ENCODE peak calls at places on chromosome 2, in six cellular contexts. U is IMR-90, E is A673, D is tibial nerve, T is HCT116, H is colonic mucosa. R is an unnamed sample.

GRCh38 chr2:99573624-99574251 is 83.9 kb upstream of the REV1 start:
- DNase-seq in U (no peak), E (no peak), D (no peak), T (no peak), H (no peak), R (no peak)

GRCh38 chr2:68040078-68040477 is 22.7 kb downstream of the C1D start:
- DNase-seq in U (peak; percentile 54), E (no peak), D (no peak), T (no peak), H (no peak), R (no peak)

GRCh38 chr2:205806126-205806905 is 124.0 kb downstream of the NRP2 start:
- DNase-seq in U (no peak), E (no peak), D (no peak), T (no peak), H (peak; percentile 68), R (no peak)

GRCh38 chr2:43178602-43179542 is 47.5 kb downstream of the ZFP36L2 start:
- DNase-seq in U (peak; percentile 82), E (peak; percentile 68), D (peak; percentile 54), T (peak; percentile 64), H (peak; percentile 78), R (peak; percentile 89)

GRCh38 chr2:39379643-39380524 is 57.2 kb downstream of the MAP4K3 start:
- DNase-seq in U (peak; percentile 68), E (peak; percentile 63), D (no peak), T (peak; percentile 12), H (no peak), R (peak; percentile 87)

GRCh38 chr2:287471-287885 is 413 bp downstream of the ALKAL2 start:
- DNase-seq in U (peak; percentile 29), E (peak; percentile 35), D (no peak), T (no peak), H (no peak), R (peak; percentile 61)

GRCh38 chr2:226426292-226426736 is 373.3 kb downstream of the IRS1 start:
- DNase-seq in U (peak; percentile 99), E (peak; percentile 32), D (no peak), T (no peak), H (no peak), R (peak; percentile 87)

GRCh38 chr2:12759248-12759647 is 42.5 kb downstream of the TRIB2 start:
- DNase-seq in U (peak; percentile 91), E (peak; percentile 58), D (no peak), T (no peak), H (no peak), R (peak; percentile 72)

GRCh38 chr2:49980774-49981173 is 826.5 kb upstream of the FSHR start:
- DNase-seq in U (no peak), E (no peak), D (no peak), T (no peak), H (no peak), R (no peak)

GRCh38 chr2:24831216-24831615 is 38.0 kb downstream of the CENPO start:
- DNase-seq in U (no peak), E (no peak), D (no peak), T (no peak), H (no peak), R (no peak)

GRCh38 chr2:43400508-43400907 is 174.1 kb upstream of the ZFP36L2 start:
- DNase-seq in U (peak; percentile 22), E (no peak), D (no peak), T (no peak), H (no peak), R (no peak)

GRCh38 chr2:172525601-172526000 is 30.3 kb upstream of the PDK1 start:
- DNase-seq in U (no peak), E (no peak), D (no peak), T (no peak), H (no peak), R (no peak)

GRCh38 chr2:9336209-9336533 is 87.2 kb downstream of the ITGB1BP1 start:
- DNase-seq in U (peak; percentile 60), E (peak; percentile 16), D (no peak), T (no peak), H (no peak), R (peak; percentile 79)

GRCh38 chr2:120919771-120920437 is 184.2 kb downstream of the GLI2 start:
- DNase-seq in U (peak; percentile 76), E (no peak), D (no peak), T (no peak), H (no peak), R (peak; percentile 72)

GRCh38 chr2:170214309-170214902 is 36.5 kb downstream of the MYO3B start:
- DNase-seq in U (no peak), E (no peak), D (no peak), T (no peak), H (no peak), R (no peak)

GRCh38 chr2:144331652-144332355 is 188.1 kb downstream of the ZEB2 start:
- DNase-seq in U (no peak), E (no peak), D (peak; percentile 36), T (peak; percentile 29), H (peak; percentile 68), R (no peak)

GRCh38 chr2:57075226-57075625 is 891.4 kb downstream of the CCDC85A start:
- DNase-seq in U (no peak), E (no peak), D (no peak), T (no peak), H (no peak), R (peak; percentile 68)

GRCh38 chr2:203858176-203858575 is 9.4 kb upstream of the CTLA4 start:
- DNase-seq in U (no peak), E (no peak), D (no peak), T (peak; percentile 3), H (no peak), R (no peak)

GRCh38 chr2:208653383-208653782 is 246.8 kb downstream of the PTH2R start:
- DNase-seq in U (no peak), E (no peak), D (no peak), T (no peak), H (no peak), R (no peak)

DNA sequence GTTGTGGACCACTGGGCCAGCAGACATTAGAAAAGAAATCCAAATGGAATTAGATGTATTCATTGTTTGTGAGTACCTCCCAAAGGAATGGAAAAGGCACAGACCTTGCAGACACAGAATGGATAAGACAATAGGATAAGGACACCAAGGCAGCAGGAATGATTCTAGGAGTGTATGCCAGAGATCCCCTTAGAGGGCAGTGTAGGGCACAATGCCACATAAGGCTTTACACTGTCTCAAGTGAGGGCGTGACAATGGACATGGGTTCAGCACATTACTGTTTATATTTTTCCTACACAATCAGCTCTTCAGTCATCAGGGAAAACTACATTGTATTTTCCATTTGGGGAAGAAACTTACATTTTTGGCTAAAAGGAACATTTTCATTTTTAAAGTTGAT is 250.9 kb downstream of the PTH2R start:
- DNase-seq in U (no peak), E (peak; percentile 0), D (no peak), T (peak; percentile 23), H (no peak), R (no peak)
- TF ChIP-seq CTCF in U (no peak), E (no peak), D (no peak), T (peak; percentile 47), H (peak; percentile 30), R (no peak)

DNA sequence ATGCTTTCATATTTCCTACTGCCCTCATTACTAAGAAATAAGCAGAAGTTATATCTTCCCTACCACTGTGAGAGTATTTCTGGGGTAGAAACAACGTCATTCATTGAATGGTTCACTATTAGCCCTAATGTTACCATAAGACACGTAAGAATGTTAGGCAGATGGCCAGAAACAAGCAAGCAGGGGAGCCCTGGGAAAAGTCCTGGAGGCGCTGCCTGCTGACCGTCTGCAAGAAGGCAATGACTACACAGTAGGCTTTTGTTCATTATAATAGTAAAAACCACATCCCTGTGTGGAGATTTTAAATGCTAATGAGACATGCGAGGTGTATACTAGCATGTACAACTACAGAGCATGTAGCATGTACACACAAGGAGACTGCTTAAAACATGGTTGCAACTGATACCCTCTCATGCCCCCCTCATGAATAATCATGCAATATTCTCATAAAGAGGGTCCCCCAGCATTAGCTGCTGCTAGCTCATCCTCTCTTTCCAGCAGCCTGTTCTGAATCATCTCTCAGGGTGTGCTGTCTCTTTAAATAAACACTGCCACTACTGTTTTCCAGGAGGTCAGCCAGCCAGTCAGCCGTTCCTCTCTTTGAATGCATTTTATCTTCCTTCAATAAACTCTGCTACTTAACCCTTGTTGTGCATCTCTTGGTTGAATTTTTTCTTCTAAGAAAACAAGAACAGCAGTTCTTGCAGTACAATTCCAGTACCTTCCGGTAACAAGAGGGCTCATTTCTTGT is 23.6 kb downstream of the SUCLG1 start:
- DNase-seq in U (peak; percentile 93), E (no peak), D (no peak), T (no peak), H (no peak), R (peak; percentile 92)
- H3K4me3 ChIP-seq in U (no peak overlapping the region), E (no peak overlapping the region), D (no peak overlapping the region), T (no peak overlapping the region), H (no peak overlapping the region), R (no peak overlapping the region)

DNA sequence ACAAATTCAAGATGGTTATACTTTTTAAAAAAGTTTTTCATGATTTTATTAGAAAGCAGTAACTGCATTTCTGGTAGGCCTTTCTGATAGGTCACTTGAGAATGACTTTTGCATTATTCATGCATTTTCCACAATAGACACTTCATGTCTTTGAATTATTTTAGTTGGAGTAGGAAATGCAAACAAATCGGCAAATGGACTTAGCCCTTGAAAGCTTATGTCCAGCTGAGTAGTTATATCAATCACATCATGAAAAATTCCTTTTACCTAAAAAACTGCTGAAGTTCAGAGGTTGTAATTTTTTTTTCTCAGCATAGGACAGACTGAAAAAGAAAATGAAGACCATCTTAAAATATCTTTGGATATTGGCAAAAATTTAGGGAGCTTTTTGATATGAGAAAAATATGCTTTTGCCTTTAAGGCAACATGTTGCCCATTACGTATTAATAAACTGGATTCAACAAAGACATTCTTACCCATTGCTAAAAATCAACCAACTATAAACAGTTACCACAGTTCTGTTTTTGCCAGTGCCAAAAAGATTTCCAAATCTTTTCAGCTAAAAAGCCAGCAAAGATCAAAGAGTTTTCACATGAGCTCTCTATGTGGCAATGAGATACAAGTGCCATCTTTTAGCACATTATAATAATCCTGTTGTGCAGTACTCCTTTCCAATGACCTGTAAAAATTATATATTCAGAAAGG is 45.5 kb upstream of the FRZB start:
- DNase-seq in U (peak; percentile 21), E (peak; percentile 79), D (no peak), T (no peak), H (no peak), R (no peak)
- TF ChIP-seq CTCF in U (no peak), E (no peak), D (no peak), T (no peak), H (no peak), R (no peak)

GRCh38 chr2:75540994-75541393 is 19.7 kb downstream of the EVA1A start:
- DNase-seq in U (no peak), E (no peak), D (no peak), T (no peak), H (no peak), R (no peak)
- H3K4me3 ChIP-seq in U (no peak overlapping the region), E (no peak overlapping the region), D (no peak overlapping the region), T (no peak overlapping the region), H (no peak overlapping the region), R (no peak overlapping the region)

DNA sequence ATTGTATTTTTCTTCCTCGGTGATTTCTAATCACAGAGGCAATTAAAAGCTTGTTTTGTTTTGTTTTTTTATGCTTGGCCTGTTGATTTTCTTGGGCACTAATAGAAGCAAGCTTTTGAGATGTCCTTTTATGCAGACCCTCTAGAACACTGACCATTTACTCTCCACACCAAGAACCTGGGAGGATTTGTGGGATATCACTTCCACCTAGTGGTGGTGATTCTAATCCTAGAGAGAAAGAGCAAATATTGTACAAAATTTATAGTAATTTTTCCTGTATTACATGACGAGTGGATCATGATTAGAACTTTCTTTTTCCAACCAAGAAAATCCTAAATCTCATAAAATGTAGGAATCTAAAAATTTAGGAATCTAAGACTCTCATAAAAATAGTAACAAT is 23.4 kb downstream of the NEMP2 start:
- DNase-seq in U (peak; percentile 57), E (peak; percentile 36), D (no peak), T (peak; percentile 3), H (peak; percentile 27), R (peak; percentile 78)
- TF ChIP-seq CTCF in U (peak; percentile 73), E (peak; percentile 55), D (peak; percentile 34), T (peak; percentile 55), H (no peak), R (peak; percentile 69)